ENCODE peak calls at places on chromosome 3, in four cellular contexts. M, X, R and K are unnamed samples.

GRCh38 chr3:165568907-165569462 is 268.2 kb downstream of the BCHE start:
- DNase-seq in R (no peak), M (no peak), X (no peak), K (no peak)

GRCh38 chr3:145727416-145727930 is 433.5 kb downstream of the PLOD2 start:
- DNase-seq in X (no peak), R (no peak), M (no peak), K (no peak)

GRCh38 chr3:177640319-177640997 is 443.2 kb upstream of the TBL1XR1 start:
- DNase-seq in X (no peak), R (no peak), M (no peak), K (no peak)

GRCh38 chr3:54299169-54299935 is 177.0 kb downstream of the CACNA2D3 start:
- DNase-seq in R (no peak), M (no peak), X (no peak), K (no peak)

GRCh38 chr3:129893616-129894070 is at the start of gene TMCC1:
- DNase-seq in M (peak), X (peak), R (peak), K (peak)

GRCh38 chr3:184546252-184546651 is 15.3 kb upstream of the EPHB3 start:
- DNase-seq in X (no peak), R (no peak), M (no peak), K (no peak)

GRCh38 chr3:133377396-133377795 is 22.5 kb upstream of the BFSP2 start:
- DNase-seq in R (no peak), X (no peak), M (peak), K (no peak)

GRCh38 chr3:4670352-4670751 is 177.2 kb downstream of the ITPR1 start:
- DNase-seq in X (no peak), R (no peak), M (no peak), K (no peak)

GRCh38 chr3:106332884-106333283 is 464.1 kb upstream of the CBLB start:
- DNase-seq in X (peak), R (no peak), M (no peak), K (no peak)